ENCODE peak calls at places on chromosome 6, in ten cellular contexts. One of them, this sample, is unnamed.

GRCh38 chr6:4059115-4059777 is 19.7 kb downstream of the FAM217A start:
- DNase-seq in H9: no peak
- DNase-seq in amygdala: no peak
- DNase-seq in activated T-helper 1 cell treated with anti-CD3 and anti-CD28 coated beads, Interleukin-12 subunit alpha, Interleukin-12 subunit beta, Interleukin-2, Interleukin-4 antibody, amounts not matched to agents 30 ng/mL and 10 ng/mL and 1 ng/mL, durations not matched to agents 14 hours and 24 hours and 36 hours: peak; percentile 51
- DNase-seq in upper lobe of right lung: no peak
- DNase-seq in HT-29: no peak
- DNase-seq in H1: no peak
- DNase-seq in activated naive CD8-positive, alpha-beta T cell treated with anti-CD3 and anti-CD28 coated beads for 36 hours: peak; percentile 60
- DNase-seq in activated naive CD4-positive, alpha-beta T cell treated with anti-CD3 and anti-CD28 coated beads, Interleukin-2, amount 10 ng/mL, durations not matched to agents 7 days and 5 days: peak; percentile 61
- DNase-seq in gastrocnemius medialis: no peak
- DNase-seq in this sample: no peak

GRCh38 chr6:37763413-37763812 is 56.1 kb upstream of the ZFAND3 start:
- DNase-seq in upper lobe of right lung: no peak
- DNase-seq in gastrocnemius medialis: no peak
- DNase-seq in activated naive CD4-positive, alpha-beta T cell treated with anti-CD3 and anti-CD28 coated beads, Interleukin-2, amount 10 ng/mL, durations not matched to agents 7 days and 5 days: no peak
- DNase-seq in H1: no peak
- DNase-seq in H9: no peak
- DNase-seq in activated T-helper 1 cell treated with anti-CD3 and anti-CD28 coated beads, Interleukin-12 subunit alpha, Interleukin-12 subunit beta, Interleukin-2, Interleukin-4 antibody, amounts not matched to agents 30 ng/mL and 10 ng/mL and 1 ng/mL, durations not matched to agents 14 hours and 24 hours and 36 hours: no peak
- DNase-seq in activated naive CD8-positive, alpha-beta T cell treated with anti-CD3 and anti-CD28 coated beads for 36 hours: no peak
- DNase-seq in amygdala: no peak
- DNase-seq in HT-29: no peak
- DNase-seq in this sample: no peak

GRCh38 chr6:138959521-138959920 is 28.5 kb downstream of the REPS1 start:
- DNase-seq in H9: no peak
- DNase-seq in activated naive CD8-positive, alpha-beta T cell treated with anti-CD3 and anti-CD28 coated beads for 36 hours: no peak
- DNase-seq in H1: no peak
- DNase-seq in upper lobe of right lung: no peak
- DNase-seq in HT-29: no peak
- DNase-seq in activated naive CD4-positive, alpha-beta T cell treated with anti-CD3 and anti-CD28 coated beads, Interleukin-2, amount 10 ng/mL, durations not matched to agents 7 days and 5 days: no peak
- DNase-seq in amygdala: no peak
- DNase-seq in gastrocnemius medialis: no peak
- DNase-seq in activated T-helper 1 cell treated with anti-CD3 and anti-CD28 coated beads, Interleukin-12 subunit alpha, Interleukin-12 subunit beta, Interleukin-2, Interleukin-4 antibody, amounts not matched to agents 30 ng/mL and 10 ng/mL and 1 ng/mL, durations not matched to agents 14 hours and 24 hours and 36 hours: no peak
- DNase-seq in this sample: no peak

GRCh38 chr6:79544299-79544927 is 7.2 kb upstream of the LCA5 start:
- DNase-seq in activated naive CD8-positive, alpha-beta T cell treated with anti-CD3 and anti-CD28 coated beads for 36 hours: no peak
- DNase-seq in H9: no peak
- DNase-seq in amygdala: no peak
- DNase-seq in activated naive CD4-positive, alpha-beta T cell treated with anti-CD3 and anti-CD28 coated beads, Interleukin-2, amount 10 ng/mL, durations not matched to agents 7 days and 5 days: no peak
- DNase-seq in activated T-helper 1 cell treated with anti-CD3 and anti-CD28 coated beads, Interleukin-12 subunit alpha, Interleukin-12 subunit beta, Interleukin-2, Interleukin-4 antibody, amounts not matched to agents 30 ng/mL and 10 ng/mL and 1 ng/mL, durations not matched to agents 14 hours and 24 hours and 36 hours: no peak
- DNase-seq in gastrocnemius medialis: no peak
- DNase-seq in upper lobe of right lung: no peak
- DNase-seq in H1: no peak
- DNase-seq in HT-29: no peak
- DNase-seq in this sample: no peak

GRCh38 chr6:161226005-161226964 is 47.6 kb downstream of the AGPAT4 start:
- DNase-seq in activated naive CD4-positive, alpha-beta T cell treated with anti-CD3 and anti-CD28 coated beads, Interleukin-2, amount 10 ng/mL, durations not matched to agents 7 days and 5 days: peak; percentile 52
- DNase-seq in upper lobe of right lung: no peak
- DNase-seq in H1: no peak
- DNase-seq in HT-29: no peak
- DNase-seq in H9: no peak
- DNase-seq in gastrocnemius medialis: no peak
- DNase-seq in amygdala: no peak
- DNase-seq in activated T-helper 1 cell treated with anti-CD3 and anti-CD28 coated beads, Interleukin-12 subunit alpha, Interleukin-12 subunit beta, Interleukin-2, Interleukin-4 antibody, amounts not matched to agents 30 ng/mL and 10 ng/mL and 1 ng/mL, durations not matched to agents 14 hours and 24 hours and 36 hours: peak; percentile 34
- DNase-seq in activated naive CD8-positive, alpha-beta T cell treated with anti-CD3 and anti-CD28 coated beads for 36 hours: no peak
- DNase-seq in this sample: no peak

GRCh38 chr6:169994734-169995133 is 243.3 kb downstream of the ERMARD start:
- DNase-seq in H9: peak; percentile 4
- DNase-seq in activated naive CD8-positive, alpha-beta T cell treated with anti-CD3 and anti-CD28 coated beads for 36 hours: no peak
- DNase-seq in activated T-helper 1 cell treated with anti-CD3 and anti-CD28 coated beads, Interleukin-12 subunit alpha, Interleukin-12 subunit beta, Interleukin-2, Interleukin-4 antibody, amounts not matched to agents 30 ng/mL and 10 ng/mL and 1 ng/mL, durations not matched to agents 14 hours and 24 hours and 36 hours: no peak
- DNase-seq in activated naive CD4-positive, alpha-beta T cell treated with anti-CD3 and anti-CD28 coated beads, Interleukin-2, amount 10 ng/mL, durations not matched to agents 7 days and 5 days: no peak
- DNase-seq in upper lobe of right lung: no peak
- DNase-seq in H1: peak; percentile 14
- DNase-seq in amygdala: no peak
- DNase-seq in HT-29: no peak
- DNase-seq in gastrocnemius medialis: no peak
- DNase-seq in this sample: no peak

GRCh38 chr6:16320533-16321340 is 82.3 kb downstream of the GMPR start:
- DNase-seq in gastrocnemius medialis: peak; percentile 82
- DNase-seq in HT-29: no peak
- DNase-seq in amygdala: no peak
- DNase-seq in H1: no peak
- DNase-seq in activated naive CD8-positive, alpha-beta T cell treated with anti-CD3 and anti-CD28 coated beads for 36 hours: no peak
- DNase-seq in activated T-helper 1 cell treated with anti-CD3 and anti-CD28 coated beads, Interleukin-12 subunit alpha, Interleukin-12 subunit beta, Interleukin-2, Interleukin-4 antibody, amounts not matched to agents 30 ng/mL and 10 ng/mL and 1 ng/mL, durations not matched to agents 14 hours and 24 hours and 36 hours: no peak
- DNase-seq in H9: no peak
- DNase-seq in upper lobe of right lung: no peak
- DNase-seq in activated naive CD4-positive, alpha-beta T cell treated with anti-CD3 and anti-CD28 coated beads, Interleukin-2, amount 10 ng/mL, durations not matched to agents 7 days and 5 days: no peak
- DNase-seq in this sample: peak; percentile 64

GRCh38 chr6:125748534-125749111 is 809 bp upstream of the HEY2 start:
- DNase-seq in activated T-helper 1 cell treated with anti-CD3 and anti-CD28 coated beads, Interleukin-12 subunit alpha, Interleukin-12 subunit beta, Interleukin-2, Interleukin-4 antibody, amounts not matched to agents 30 ng/mL and 10 ng/mL and 1 ng/mL, durations not matched to agents 14 hours and 24 hours and 36 hours: no peak
- DNase-seq in H9: no peak
- DNase-seq in upper lobe of right lung: no peak
- DNase-seq in activated naive CD8-positive, alpha-beta T cell treated with anti-CD3 and anti-CD28 coated beads for 36 hours: no peak
- DNase-seq in H1: no peak
- DNase-seq in activated naive CD4-positive, alpha-beta T cell treated with anti-CD3 and anti-CD28 coated beads, Interleukin-2, amount 10 ng/mL, durations not matched to agents 7 days and 5 days: no peak
- DNase-seq in HT-29: peak; percentile 22
- DNase-seq in gastrocnemius medialis: no peak
- DNase-seq in amygdala: no peak
- DNase-seq in this sample: no peak

GRCh38 chr6:37137881-37138568 is 31.9 kb upstream of the PIM1 start:
- DNase-seq in activated naive CD4-positive, alpha-beta T cell treated with anti-CD3 and anti-CD28 coated beads, Interleukin-2, amount 10 ng/mL, durations not matched to agents 7 days and 5 days: no peak
- DNase-seq in upper lobe of right lung: no peak
- DNase-seq in H1: peak; percentile 60
- DNase-seq in H9: peak; percentile 94
- DNase-seq in HT-29: no peak
- DNase-seq in gastrocnemius medialis: no peak
- DNase-seq in amygdala: no peak
- DNase-seq in activated naive CD8-positive, alpha-beta T cell treated with anti-CD3 and anti-CD28 coated beads for 36 hours: no peak
- DNase-seq in activated T-helper 1 cell treated with anti-CD3 and anti-CD28 coated beads, Interleukin-12 subunit alpha, Interleukin-12 subunit beta, Interleukin-2, Interleukin-4 antibody, amounts not matched to agents 30 ng/mL and 10 ng/mL and 1 ng/mL, durations not matched to agents 14 hours and 24 hours and 36 hours: no peak
- DNase-seq in this sample: no peak

GRCh38 chr6:127404594-127405178 is 54.5 kb downstream of the KIAA0408 start:
- DNase-seq in HT-29: no peak
- DNase-seq in activated T-helper 1 cell treated with anti-CD3 and anti-CD28 coated beads, Interleukin-12 subunit alpha, Interleukin-12 subunit beta, Interleukin-2, Interleukin-4 antibody, amounts not matched to agents 30 ng/mL and 10 ng/mL and 1 ng/mL, durations not matched to agents 14 hours and 24 hours and 36 hours: no peak
- DNase-seq in H9: no peak
- DNase-seq in upper lobe of right lung: no peak
- DNase-seq in H1: no peak
- DNase-seq in gastrocnemius medialis: no peak
- DNase-seq in activated naive CD4-positive, alpha-beta T cell treated with anti-CD3 and anti-CD28 coated beads, Interleukin-2, amount 10 ng/mL, durations not matched to agents 7 days and 5 days: no peak
- DNase-seq in amygdala: no peak
- DNase-seq in activated naive CD8-positive, alpha-beta T cell treated with anti-CD3 and anti-CD28 coated beads for 36 hours: no peak
- DNase-seq in this sample: no peak

GRCh38 chr6:41438746-41439145 is 103.3 kb downstream of the NCR2 start:
- DNase-seq in HT-29: no peak
- DNase-seq in activated naive CD8-positive, alpha-beta T cell treated with anti-CD3 and anti-CD28 coated beads for 36 hours: no peak
- DNase-seq in H9: no peak
- DNase-seq in activated naive CD4-positive, alpha-beta T cell treated with anti-CD3 and anti-CD28 coated beads, Interleukin-2, amount 10 ng/mL, durations not matched to agents 7 days and 5 days: no peak
- DNase-seq in upper lobe of right lung: no peak
- DNase-seq in gastrocnemius medialis: no peak
- DNase-seq in H1: no peak
- DNase-seq in amygdala: no peak
- DNase-seq in activated T-helper 1 cell treated with anti-CD3 and anti-CD28 coated beads, Interleukin-12 subunit alpha, Interleukin-12 subunit beta, Interleukin-2, Interleukin-4 antibody, amounts not matched to agents 30 ng/mL and 10 ng/mL and 1 ng/mL, durations not matched to agents 14 hours and 24 hours and 36 hours: no peak
- DNase-seq in this sample: no peak

GRCh38 chr6:142642651-142643050 is 302.3 kb downstream of the HIVEP2 start:
- DNase-seq in amygdala: no peak
- DNase-seq in gastrocnemius medialis: no peak
- DNase-seq in H9: no peak
- DNase-seq in upper lobe of right lung: no peak
- DNase-seq in HT-29: no peak
- DNase-seq in activated naive CD8-positive, alpha-beta T cell treated with anti-CD3 and anti-CD28 coated beads for 36 hours: no peak
- DNase-seq in activated naive CD4-positive, alpha-beta T cell treated with anti-CD3 and anti-CD28 coated beads, Interleukin-2, amount 10 ng/mL, durations not matched to agents 7 days and 5 days: no peak
- DNase-seq in activated T-helper 1 cell treated with anti-CD3 and anti-CD28 coated beads, Interleukin-12 subunit alpha, Interleukin-12 subunit beta, Interleukin-2, Interleukin-4 antibody, amounts not matched to agents 30 ng/mL and 10 ng/mL and 1 ng/mL, durations not matched to agents 14 hours and 24 hours and 36 hours: no peak
- DNase-seq in H1: no peak
- DNase-seq in this sample: no peak

GRCh38 chr6:16337280-16337975 is 99.0 kb downstream of the GMPR start:
- DNase-seq in activated T-helper 1 cell treated with anti-CD3 and anti-CD28 coated beads, Interleukin-12 subunit alpha, Interleukin-12 subunit beta, Interleukin-2, Interleukin-4 antibody, amounts not matched to agents 30 ng/mL and 10 ng/mL and 1 ng/mL, durations not matched to agents 14 hours and 24 hours and 36 hours: no peak
- DNase-seq in HT-29: no peak
- DNase-seq in H9: no peak
- DNase-seq in activated naive CD8-positive, alpha-beta T cell treated with anti-CD3 and anti-CD28 coated beads for 36 hours: no peak
- DNase-seq in amygdala: no peak
- DNase-seq in upper lobe of right lung: peak; percentile 79
- DNase-seq in H1: no peak
- DNase-seq in activated naive CD4-positive, alpha-beta T cell treated with anti-CD3 and anti-CD28 coated beads, Interleukin-2, amount 10 ng/mL, durations not matched to agents 7 days and 5 days: no peak
- DNase-seq in gastrocnemius medialis: peak; percentile 75
- DNase-seq in this sample: peak; percentile 96

GRCh38 chr6:53192590-53193232 is 44.1 kb upstream of the GCM1 start:
- DNase-seq in upper lobe of right lung: no peak
- DNase-seq in gastrocnemius medialis: no peak
- DNase-seq in activated T-helper 1 cell treated with anti-CD3 and anti-CD28 coated beads, Interleukin-12 subunit alpha, Interleukin-12 subunit beta, Interleukin-2, Interleukin-4 antibody, amounts not matched to agents 30 ng/mL and 10 ng/mL and 1 ng/mL, durations not matched to agents 14 hours and 24 hours and 36 hours: no peak
- DNase-seq in activated naive CD8-positive, alpha-beta T cell treated with anti-CD3 and anti-CD28 coated beads for 36 hours: no peak
- DNase-seq in HT-29: no peak
- DNase-seq in amygdala: no peak
- DNase-seq in H9: peak; percentile 44
- DNase-seq in H1: no peak
- DNase-seq in activated naive CD4-positive, alpha-beta T cell treated with anti-CD3 and anti-CD28 coated beads, Interleukin-2, amount 10 ng/mL, durations not matched to agents 7 days and 5 days: no peak
- DNase-seq in this sample: no peak

GRCh38 chr6:41066867-41067304 is 5.3 kb downstream of the OARD1 start:
- DNase-seq in H1: peak; percentile 70
- DNase-seq in activated naive CD8-positive, alpha-beta T cell treated with anti-CD3 and anti-CD28 coated beads for 36 hours: peak; percentile 40
- DNase-seq in activated naive CD4-positive, alpha-beta T cell treated with anti-CD3 and anti-CD28 coated beads, Interleukin-2, amount 10 ng/mL, durations not matched to agents 7 days and 5 days: peak; percentile 76
- DNase-seq in HT-29: peak; percentile 85
- DNase-seq in H9: peak; percentile 56
- DNase-seq in gastrocnemius medialis: peak; percentile 72
- DNase-seq in amygdala: peak; percentile 38
- DNase-seq in activated T-helper 1 cell treated with anti-CD3 and anti-CD28 coated beads, Interleukin-12 subunit alpha, Interleukin-12 subunit beta, Interleukin-2, Interleukin-4 antibody, amounts not matched to agents 30 ng/mL and 10 ng/mL and 1 ng/mL, durations not matched to agents 14 hours and 24 hours and 36 hours: peak; percentile 31
- DNase-seq in upper lobe of right lung: no peak
- DNase-seq in this sample: no peak

GRCh38 chr6:129849456-129849855 is 11.7 kb downstream of the TMEM244 start:
- DNase-seq in activated T-helper 1 cell treated with anti-CD3 and anti-CD28 coated beads, Interleukin-12 subunit alpha, Interleukin-12 subunit beta, Interleukin-2, Interleukin-4 antibody, amounts not matched to agents 30 ng/mL and 10 ng/mL and 1 ng/mL, durations not matched to agents 14 hours and 24 hours and 36 hours: no peak
- DNase-seq in activated naive CD4-positive, alpha-beta T cell treated with anti-CD3 and anti-CD28 coated beads, Interleukin-2, amount 10 ng/mL, durations not matched to agents 7 days and 5 days: no peak
- DNase-seq in H9: no peak
- DNase-seq in upper lobe of right lung: no peak
- DNase-seq in HT-29: no peak
- DNase-seq in amygdala: no peak
- DNase-seq in activated naive CD8-positive, alpha-beta T cell treated with anti-CD3 and anti-CD28 coated beads for 36 hours: no peak
- DNase-seq in H1: no peak
- DNase-seq in gastrocnemius medialis: no peak
- DNase-seq in this sample: no peak

GRCh38 chr6:148700047-148700712 is 46.6 kb upstream of the UST start:
- DNase-seq in activated naive CD4-positive, alpha-beta T cell treated with anti-CD3 and anti-CD28 coated beads, Interleukin-2, amount 10 ng/mL, durations not matched to agents 7 days and 5 days: no peak
- DNase-seq in H1: no peak
- DNase-seq in activated naive CD8-positive, alpha-beta T cell treated with anti-CD3 and anti-CD28 coated beads for 36 hours: no peak
- DNase-seq in H9: no peak
- DNase-seq in HT-29: no peak
- DNase-seq in activated T-helper 1 cell treated with anti-CD3 and anti-CD28 coated beads, Interleukin-12 subunit alpha, Interleukin-12 subunit beta, Interleukin-2, Interleukin-4 antibody, amounts not matched to agents 30 ng/mL and 10 ng/mL and 1 ng/mL, durations not matched to agents 14 hours and 24 hours and 36 hours: no peak
- DNase-seq in gastrocnemius medialis: no peak
- DNase-seq in upper lobe of right lung: no peak
- DNase-seq in amygdala: no peak
- DNase-seq in this sample: no peak

GRCh38 chr6:79946773-79947190 is 571 bp downstream of the ELOVL4 start:
- DNase-seq in activated naive CD8-positive, alpha-beta T cell treated with anti-CD3 and anti-CD28 coated beads for 36 hours: peak; percentile 27
- DNase-seq in activated naive CD4-positive, alpha-beta T cell treated with anti-CD3 and anti-CD28 coated beads, Interleukin-2, amount 10 ng/mL, durations not matched to agents 7 days and 5 days: peak; percentile 35
- DNase-seq in amygdala: no peak
- DNase-seq in gastrocnemius medialis: no peak
- DNase-seq in activated T-helper 1 cell treated with anti-CD3 and anti-CD28 coated beads, Interleukin-12 subunit alpha, Interleukin-12 subunit beta, Interleukin-2, Interleukin-4 antibody, amounts not matched to agents 30 ng/mL and 10 ng/mL and 1 ng/mL, durations not matched to agents 14 hours and 24 hours and 36 hours: peak; percentile 4
- DNase-seq in H9: peak; percentile 34
- DNase-seq in upper lobe of right lung: no peak
- DNase-seq in HT-29: no peak
- DNase-seq in H1: peak; percentile 69
- DNase-seq in this sample: no peak

GRCh38 chr6:42316390-42316970 is 98.8 kb upstream of the MRPS10 start:
- DNase-seq in activated naive CD8-positive, alpha-beta T cell treated with anti-CD3 and anti-CD28 coated beads for 36 hours: no peak
- DNase-seq in H1: no peak
- DNase-seq in amygdala: no peak
- DNase-seq in activated T-helper 1 cell treated with anti-CD3 and anti-CD28 coated beads, Interleukin-12 subunit alpha, Interleukin-12 subunit beta, Interleukin-2, Interleukin-4 antibody, amounts not matched to agents 30 ng/mL and 10 ng/mL and 1 ng/mL, durations not matched to agents 14 hours and 24 hours and 36 hours: no peak
- DNase-seq in H9: no peak
- DNase-seq in HT-29: peak; percentile 54
- DNase-seq in activated naive CD4-positive, alpha-beta T cell treated with anti-CD3 and anti-CD28 coated beads, Interleukin-2, amount 10 ng/mL, durations not matched to agents 7 days and 5 days: no peak
- DNase-seq in gastrocnemius medialis: peak; percentile 18
- DNase-seq in upper lobe of right lung: no peak
- DNase-seq in this sample: no peak

GRCh38 chr6:85015396-85015990 is 251.1 kb upstream of the TBX18 start:
- DNase-seq in activated naive CD4-positive, alpha-beta T cell treated with anti-CD3 and anti-CD28 coated beads, Interleukin-2, amount 10 ng/mL, durations not matched to agents 7 days and 5 days: peak; percentile 21
- DNase-seq in activated T-helper 1 cell treated with anti-CD3 and anti-CD28 coated beads, Interleukin-12 subunit alpha, Interleukin-12 subunit beta, Interleukin-2, Interleukin-4 antibody, amounts not matched to agents 30 ng/mL and 10 ng/mL and 1 ng/mL, durations not matched to agents 14 hours and 24 hours and 36 hours: no peak
- DNase-seq in gastrocnemius medialis: peak; percentile 12
- DNase-seq in H9: peak; percentile 84
- DNase-seq in HT-29: peak; percentile 80
- DNase-seq in upper lobe of right lung: peak; percentile 69
- DNase-seq in H1: peak; percentile 80
- DNase-seq in activated naive CD8-positive, alpha-beta T cell treated with anti-CD3 and anti-CD28 coated beads for 36 hours: peak; percentile 1
- DNase-seq in amygdala: no peak
- DNase-seq in this sample: peak; percentile 41